ENCODE peak calls at places on chromosomes 16 and 17, in nine cellular contexts. J is uterus; E is CD8-positive, alpha-beta memory T cell; N is CD4-positive, CD25-positive, alpha-beta regulatory T cell; Y is IMR-90; O is cardiac muscle cell; V is CD4-positive, alpha-beta memory T cell; S is breast epithelium; H is heart right ventricle. I is an unnamed sample. For H3K36me3, the result is how much of the 10 kb centered on the place peaks cover.

GRCh38 chr16:80993293-80993691 is 13.4 kb downstream of the CMC2 start:
- DNase-seq in N (no peak), J (no peak), H (no peak), V (no peak), S (no peak), Y (peak), E (no peak), O (peak), I (no peak)

GRCh38 chr17:10224592-10225195 is 26.3 kb upstream of the GAS7 start:
- DNase-seq in H (no peak), N (no peak), J (peak), O (peak), V (no peak), S (no peak), Y (no peak), E (no peak), I (peak)

GRCh38 chr16:11580451-11581086 is 6.2 kb downstream of the LITAF start:
- DNase-seq in Y (no peak), O (no peak), S (no peak), V (no peak), H (no peak), N (no peak), J (no peak), E (no peak), I (no peak)

GRCh38 chr17:35188111-35188510 is 6.1 kb downstream of the SLC35G3 start:
- DNase-seq in J (no peak), E (peak), Y (no peak), O (no peak), N (peak), H (no peak), S (no peak), V (peak), I (no peak)

GRCh38 chr17:65930140-65930715 is 261.7 kb downstream of the CEP112 start:
- DNase-seq in Y (no peak), J (no peak), S (no peak), O (no peak), N (no peak), E (no peak), V (no peak), H (no peak), I (no peak)

GRCh38 chr16:74726736-74727135 is 26.1 kb upstream of the MLKL start:
- DNase-seq in J (no peak), O (no peak), E (no peak), V (no peak), S (no peak), Y (no peak), H (no peak), N (no peak), I (peak)

GRCh38 chr17:4074831-4075495 is 67.9 kb downstream of the ZZEF1 start:
- DNase-seq in E (peak), J (no peak), V (peak), S (no peak), H (no peak), O (peak), Y (peak), N (peak), I (peak)

GRCh38 chr17:39099686-39100293 is 51.6 kb downstream of the PLXDC1 start:
- DNase-seq in V (no peak), O (peak), S (no peak), H (peak), J (peak), Y (peak), N (no peak), E (no peak), I (no peak)

GRCh38 chr17:69763503-69763902 is 311.5 kb upstream of the KCNJ16 start:
- DNase-seq in O (peak), S (no peak), J (no peak), H (no peak), E (no peak), V (no peak), Y (peak), N (no peak), I (no peak)

GRCh38 chr17:82611140-82612058 is 36.8 kb downstream of the WDR45B start:
- DNase-seq in O (peak), V (no peak), Y (peak), N (no peak), J (peak), E (no peak), H (no peak), S (no peak), I (no peak)

GRCh38 chr16:67719778-67720144 is 645 bp upstream of the GFOD2 start:
- DNase-seq in O (peak), Y (peak), N (no peak), V (no peak), H (peak), J (no peak), E (no peak), S (no peak), I (peak)

GRCh38 chr17:65559802-65560627 is 1.4 kb downstream of the AXIN2 start:
- DNase-seq in H (no peak), O (peak), J (peak), V (peak), S (no peak), Y (no peak), N (peak), E (peak), I (no peak)

GRCh38 chr17:63476494-63476856 is 386 bp upstream of the ACE start:
- DNase-seq in Y (no peak), S (no peak), O (peak), N (no peak), H (no peak), J (no peak), V (no peak), E (no peak), I (peak)

GRCh38 chr16:78791926-78792325 is 692.5 kb downstream of the WWOX start:
- DNase-seq in H (no peak), N (no peak), Y (no peak), S (no peak), V (no peak), O (no peak), J (no peak), E (no peak), I (no peak)

GRCh38 chr17:44297975-44298374 is 10.4 kb upstream of the RUNDC3A start:
- DNase-seq in N (no peak), O (no peak), S (no peak), J (no peak), E (no peak), H (no peak), V (no peak), Y (no peak), I (no peak)

GRCh38 chr16:370980-371728 is 816 bp upstream of the MRPL28 start:
- DNase-seq in O (no peak), J (no peak), V (no peak), N (no peak), H (no peak), E (no peak), Y (no peak), S (no peak), I (no peak)

GRCh38 chr16:87790278-87791023 is 24.7 kb upstream of the KLHDC4 start:
- DNase-seq in V (no peak), H (peak), J (no peak), N (no peak), E (no peak), O (no peak), Y (peak), S (no peak), I (no peak)

GRCh38 chr16:16086653-16087446 is 136.4 kb downstream of the ABCC6 start:
- DNase-seq in E (no peak), S (no peak), H (no peak), V (no peak), O (no peak), Y (no peak), J (peak), N (no peak), I (no peak)

GRCh38 chr17:313911-314613 is 38.5 kb downstream of the RPH3AL start:
- DNase-seq in H (no peak), J (no peak), O (no peak), V (no peak), Y (no peak), N (no peak), E (no peak), S (no peak), I (no peak)

GRCh38 chr16:9800180-9800738 is 382.0 kb downstream of the GRIN2A start:
- DNase-seq in H (no peak), Y (no peak), S (no peak), E (no peak), J (no peak), N (no peak), V (no peak), O (no peak), I (no peak)

GRCh38 chr17:62219500-62219899 is 154.4 kb upstream of the MED13 start:
- DNase-seq in S (no peak), H (no peak), J (no peak), E (no peak), V (no peak), Y (no peak), N (no peak), O (no peak), I (no peak)

GRCh38 chr17:50908860-50909764 is 43.0 kb upstream of the TOB1 start:
- DNase-seq in S (peak), E (peak), H (peak), J (no peak), N (peak), O (no peak), Y (no peak), V (peak), I (no peak)

GRCh38 chr16:13390093-13390985 is 488.9 kb downstream of the SHISA9 start:
- DNase-seq in J (no peak), O (no peak), S (no peak), H (no peak), Y (no peak), V (no peak), N (no peak), E (no peak), I (peak)

GRCh38 chr17:74177018-74177450 is 26.4 kb upstream of the RPL38 start:
- DNase-seq in E (no peak), N (no peak), Y (peak), S (no peak), H (no peak), V (no peak), J (no peak), O (no peak), I (no peak)

GRCh38 chr17:55737976-55738501 is 12.8 kb upstream of the PCTP start:
- DNase-seq in V (no peak), N (no peak), E (no peak), O (no peak), J (no peak), S (no peak), H (no peak), Y (no peak), I (no peak)

DNA sequence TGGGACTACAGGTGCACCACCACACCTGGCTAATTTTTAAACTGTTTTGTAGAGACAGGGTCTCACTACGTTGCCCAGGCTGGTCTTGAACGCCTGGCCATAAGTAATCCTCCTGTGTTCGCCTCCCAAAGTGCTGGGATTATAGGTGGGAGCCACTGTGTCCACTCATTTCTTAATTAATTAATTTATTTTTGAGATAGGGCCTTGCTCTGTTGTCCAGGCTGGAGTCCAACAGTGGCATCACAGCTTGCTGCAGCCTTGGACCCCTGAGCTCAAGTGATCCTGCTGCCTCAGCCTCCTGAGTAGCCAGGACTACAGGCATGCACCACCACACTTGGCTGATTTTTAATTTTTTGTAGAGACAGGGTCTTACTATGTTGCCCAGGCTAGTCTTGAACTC is 47.1 kb upstream of the TRAP1 start:
- DNase-seq in O (no peak), H (no peak), S (no peak), E (no peak), V (no peak), N (no peak), J (no peak), Y (no peak), I (no peak)
- H3K36me3 ChIP-seq in O (half or more), H (under half), S (under half), E (under half), V (half or more), N (half or more), J (under half), Y (half or more), I (under half)

GRCh38 chr17:42126836-42127235 is 4.2 kb downstream of the HSPB9 start:
- DNase-seq in O (no peak), S (no peak), E (no peak), Y (no peak), V (no peak), J (no peak), N (no peak), H (no peak), I (no peak)

GRCh38 chr17:42131232-42131631 is 8.6 kb downstream of the HSPB9 start:
- DNase-seq in E (no peak), S (no peak), O (no peak), N (no peak), Y (no peak), H (no peak), J (no peak), V (no peak), I (no peak)

GRCh38 chr17:42130310-42130936 is 7.8 kb downstream of the HSPB9 start:
- DNase-seq in V (no peak), E (no peak), S (no peak), N (no peak), O (no peak), H (no peak), J (no peak), Y (no peak), I (no peak)

GRCh38 chr17:42127414-42127813 is 4.8 kb downstream of the HSPB9 start:
- DNase-seq in N (no peak), S (no peak), V (no peak), H (no peak), O (no peak), J (no peak), E (no peak), Y (no peak), I (no peak)

GRCh38 chr17:42129109-42129837 is 6.7 kb downstream of the HSPB9 start:
- DNase-seq in H (no peak), V (no peak), J (no peak), N (no peak), Y (no peak), E (no peak), O (no peak), S (no peak), I (no peak)
- H3K36me3 ChIP-seq in H (under half), V (half or more), J (under half), N (half or more), Y (half or more), E (under half), O (under half), S (under half), I (under half)

DNA sequence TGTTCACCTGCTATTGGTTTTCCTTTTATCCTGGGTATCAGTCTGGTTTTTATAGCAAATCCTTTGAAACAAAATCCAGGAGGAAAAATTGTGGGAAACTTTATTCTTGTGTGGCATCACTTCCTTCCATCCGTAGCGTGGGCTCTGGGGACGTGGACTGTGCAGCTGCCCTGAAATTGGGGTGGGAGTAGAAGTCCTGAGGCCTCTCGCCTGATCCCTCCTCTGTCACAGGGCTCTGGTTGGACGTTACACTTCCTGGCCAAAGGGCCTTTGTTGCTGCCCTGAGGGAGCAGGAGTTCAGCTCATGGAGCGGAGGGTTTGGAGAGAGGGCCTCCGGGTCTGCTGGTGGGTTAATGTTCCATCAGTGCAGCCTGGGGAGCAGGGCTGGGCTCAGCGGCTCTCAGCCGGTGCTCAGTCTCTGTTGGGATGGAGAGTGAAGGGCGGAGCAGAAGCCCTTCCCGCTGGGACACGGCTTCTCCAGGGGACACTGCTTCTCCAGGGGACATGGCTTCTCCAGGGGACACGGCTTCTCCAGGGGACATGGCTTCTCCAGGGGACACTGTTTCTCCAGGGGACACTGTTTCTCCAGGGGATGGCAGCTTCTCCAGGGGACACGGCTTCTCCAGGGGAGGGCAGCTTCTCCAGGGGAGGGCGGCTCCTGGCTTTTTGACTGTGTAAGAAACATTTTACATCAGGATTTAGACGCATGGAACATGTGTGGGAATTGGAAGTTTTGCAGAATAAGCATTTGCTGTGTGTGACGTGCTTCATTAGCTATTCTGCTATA is 15.2 kb upstream of the RPL13 start:
- DNase-seq in H (no peak), V (no peak), O (no peak), Y (no peak), E (no peak), J (no peak), N (no peak), S (no peak), I (no peak)
- H3K36me3 ChIP-seq in H (under half), V (under half), O (under half), Y (half or more), E (under half), J (under half), N (under half), S (under half), I (under half)

DNA sequence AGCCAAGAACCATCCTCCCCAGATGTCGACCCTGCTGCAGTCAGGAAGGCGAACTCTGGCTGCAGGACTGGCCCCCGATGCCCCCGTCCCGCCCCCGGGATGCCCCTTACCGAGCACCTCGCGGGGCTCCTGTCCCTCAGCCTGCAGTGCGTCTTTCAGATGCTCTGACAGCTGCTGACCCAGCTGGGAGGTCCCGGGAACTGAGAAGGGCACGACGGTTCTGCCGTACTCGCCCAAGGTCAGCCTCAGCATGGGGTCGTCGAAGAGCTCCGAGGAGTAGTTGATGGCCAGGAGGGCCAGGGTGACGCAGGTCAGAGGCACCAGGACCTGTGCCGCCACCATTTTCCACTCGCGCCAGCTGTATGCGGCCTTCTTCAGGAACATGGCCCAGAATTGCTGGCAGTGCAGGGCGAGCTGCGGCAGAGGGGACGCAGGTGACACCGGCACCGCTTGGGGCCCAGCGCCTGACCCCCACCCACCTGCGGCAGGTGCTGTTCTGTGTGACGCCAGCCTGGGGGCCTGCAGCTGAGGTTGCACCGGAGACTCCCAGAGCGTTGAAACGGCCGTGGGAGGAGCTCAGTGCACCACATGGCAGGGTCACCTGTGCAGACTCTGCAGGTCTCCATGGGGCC is 20.1 kb upstream of the RNPS1 start:
- DNase-seq in N (no peak), S (no peak), J (no peak), O (no peak), V (no peak), E (no peak), Y (no peak), H (no peak), I (no peak)
- H3K36me3 ChIP-seq in N (under half), S (under half), J (under half), O (under half), V (under half), E (under half), Y (under half), H (under half), I (under half)

GRCh38 chr17:15230866-15231265 is 34.3 kb downstream of the PMP22 start:
- DNase-seq in E (no peak), V (no peak), H (no peak), O (no peak), Y (no peak), S (no peak), N (no peak), J (no peak), I (no peak)
- H3K36me3 ChIP-seq in E (under half), V (under half), H (half or more), O (under half), Y (half or more), S (under half), N (under half), J (under half), I (under half)

DNA sequence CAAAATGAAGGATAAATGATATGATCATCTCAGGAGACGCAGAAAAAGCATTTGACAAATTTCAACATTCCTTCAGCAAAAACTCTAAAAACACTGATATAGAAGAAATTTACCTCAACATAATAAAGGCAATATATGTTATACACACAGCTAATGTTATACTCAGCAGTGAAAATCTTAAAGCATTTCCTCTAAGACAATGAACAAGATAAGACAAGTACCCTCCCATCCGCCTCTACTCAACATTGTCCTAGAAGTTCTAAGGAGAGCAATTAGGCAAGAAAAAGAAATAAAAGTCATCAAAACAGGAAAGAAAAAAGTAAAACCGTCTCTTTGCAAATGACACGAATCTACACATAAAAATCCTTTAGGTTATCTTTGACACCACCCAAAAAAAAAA is 1432.8 kb downstream of the CDH11 start:
- DNase-seq in Y (no peak), J (no peak), N (no peak), H (no peak), V (no peak), E (no peak), S (no peak), O (peak), I (no peak)
- H3K36me3 ChIP-seq in Y (under half), J (under half), N (under half), H (under half), V (under half), E (under half), S (under half), O (under half), I (under half)

GRCh38 chr16:23920899-23921298 is 85.1 kb downstream of the PRKCB start:
- DNase-seq in N (no peak), O (no peak), V (no peak), E (no peak), Y (no peak), S (no peak), J (no peak), H (no peak), I (no peak)
- H3K36me3 ChIP-seq in N (under half), O (under half), V (under half), E (under half), Y (under half), S (under half), J (under half), H (under half), I (under half)

DNA sequence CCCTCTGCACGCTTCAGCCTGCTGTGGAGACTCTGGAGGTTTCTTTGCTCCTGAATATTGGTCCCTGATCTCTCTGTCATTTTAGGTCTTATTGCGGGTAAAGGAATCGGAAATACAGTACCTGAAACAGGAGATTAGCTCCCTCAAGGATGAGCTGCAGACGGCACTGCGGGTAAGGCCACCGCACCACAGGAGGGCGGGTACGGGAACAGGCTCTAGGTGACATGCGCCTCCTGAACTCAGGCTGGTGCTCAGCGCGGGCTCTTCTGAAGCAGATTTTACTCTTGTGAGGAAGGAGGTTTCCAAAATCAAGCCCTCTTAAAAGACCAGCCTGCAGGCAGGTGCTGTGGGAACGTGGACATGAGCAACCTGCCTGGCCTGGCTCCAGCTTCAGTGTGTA is 29.8 kb downstream of the PLD6 start:
- DNase-seq in E (no peak), Y (no peak), O (no peak), N (no peak), V (peak), S (no peak), H (no peak), J (no peak), I (no peak)
- H3K36me3 ChIP-seq in E (under half), Y (half or more), O (half or more), N (under half), V (under half), S (under half), H (half or more), J (under half), I (under half)

GRCh38 chr17:81479672-81480071 is 32.9 kb downstream of the ACTG1 start:
- DNase-seq in N (no peak), E (no peak), V (no peak), H (no peak), J (no peak), Y (no peak), O (no peak), S (no peak), I (no peak)
- H3K36me3 ChIP-seq in N (under half), E (under half), V (under half), H (under half), J (under half), Y (under half), O (under half), S (under half), I (under half)

I was measured in Karpas-422.